ENCODE peak calls at places on chromosomes 1 and 21, in seven cellular contexts. B is heart right ventricle; X is MM.1S; G is CD8-positive, alpha-beta T cell; C is GM13977; W is heart left ventricle; F is cardiac fibroblast. N is an unnamed sample.

GRCh38 chr1:31101147-31101502 is 35.6 kb upstream of the PUM1 start:
- DNase-seq in B (peak), X (no peak), G (no peak), C (no peak), W (no peak), F (peak), N (peak)

GRCh38 chr1:228316589-228317387 is 89.8 kb downstream of the TRIM11 start:
- DNase-seq in B (no peak), X (no peak), G (no peak), C (no peak), W (peak), F (no peak), N (peak)

GRCh38 chr1:16208270-16208987 is 4.0 kb downstream of the ARHGEF19 start:
- DNase-seq in B (no peak), X (no peak), G (no peak), C (no peak), W (no peak), F (peak), N (peak)

GRCh38 chr1:205244383-205244782 is 16.6 kb downstream of the TMCC2 start:
- DNase-seq in B (no peak), X (no peak), G (no peak), C (no peak), W (no peak), F (no peak), N (no peak)

GRCh38 chr1:30730351-30731108 is 7.1 kb upstream of the MATN1 start:
- DNase-seq in B (no peak), X (no peak), G (no peak), C (peak), W (no peak), F (no peak), N (no peak)

GRCh38 chr21:45225041-45225740 is 62.5 kb downstream of the POFUT2 start:
- DNase-seq in B (no peak), X (no peak), G (no peak), C (no peak), W (no peak), F (no peak), N (no peak)

GRCh38 chr1:165633624-165634023 is 2.6 kb downstream of the MGST3 start:
- DNase-seq in B (no peak), X (no peak), G (no peak), C (no peak), W (no peak), F (peak), N (no peak)

GRCh38 chr1:33132549-33132948 is 49.3 kb downstream of the TRIM62 start:
- DNase-seq in B (no peak), X (no peak), G (no peak), C (no peak), W (no peak), F (no peak), N (no peak)

GRCh38 chr1:64515427-64515826 is 45.5 kb downstream of the CACHD1 start:
- DNase-seq in B (peak), X (no peak), G (no peak), C (no peak), W (peak), F (peak), N (no peak)

GRCh38 chr1:17587693-17588047 is 48.2 kb downstream of the ARHGEF10L start:
- DNase-seq in B (peak), X (no peak), G (no peak), C (no peak), W (no peak), F (peak), N (no peak)

GRCh38 chr1:153577624-153578051 is 12.0 kb upstream of the S100A2 start:
- DNase-seq in B (no peak), X (no peak), G (no peak), C (no peak), W (no peak), F (no peak), N (no peak)

GRCh38 chr1:190747643-190748186 is 270.1 kb upstream of the BRINP3 start:
- DNase-seq in B (no peak), X (no peak), G (no peak), C (no peak), W (no peak), F (peak), N (no peak)

GRCh38 chr1:236744533-236744932 is 50.6 kb upstream of the MTR start:
- DNase-seq in B (no peak), X (no peak), G (no peak), C (no peak), W (no peak), F (no peak), N (no peak)

GRCh38 chr1:83857705-83858104 is 141.2 kb downstream of the TTLL7 start:
- DNase-seq in B (no peak), X (no peak), G (no peak), C (no peak), W (no peak), F (no peak), N (no peak)

GRCh38 chr1:26739251-26739914 is 43.6 kb downstream of the ARID1A start:
- DNase-seq in B (no peak), X (peak), G (no peak), C (no peak), W (no peak), F (no peak), N (no peak)

DNA sequence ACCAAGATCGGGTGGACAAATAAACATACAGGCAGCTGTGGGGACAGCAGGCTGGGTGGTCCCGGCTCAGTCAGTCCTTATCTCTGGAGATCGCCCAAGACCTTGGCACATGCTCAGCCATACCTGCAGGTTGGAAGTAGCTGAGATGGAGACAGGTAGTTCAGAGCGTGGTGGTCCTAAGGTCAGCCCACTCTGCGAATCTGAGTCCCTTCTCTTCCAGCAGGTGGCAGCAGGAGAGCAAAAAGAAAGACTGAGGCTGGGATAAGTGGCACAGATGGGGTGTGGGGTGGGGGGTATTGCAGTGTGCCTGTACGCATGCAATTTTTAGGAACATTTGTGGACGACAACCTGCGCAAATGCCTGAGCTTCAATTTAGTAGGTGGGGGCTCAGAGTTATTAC is 104.9 kb downstream of the TENT5C start:
- DNase-seq in B (no peak), X (no peak), G (no peak), C (no peak), W (no peak), F (no peak), N (peak)
- TF ChIP-seq CTCF in B (no peak), X (peak), G (no peak), C (peak), W (no peak), F (peak), N (peak)

GRCh38 chr1:68758666-68759209 is 261.9 kb upstream of the DEPDC1 start:
- DNase-seq in B (no peak), X (no peak), G (no peak), C (no peak), W (no peak), F (no peak), N (no peak)
- TF ChIP-seq CTCF in B (no peak), X (no peak), G (no peak), C (no peak), W (no peak), F (no peak), N (no peak)

GRCh38 chr1:119822406-119822805 is 11.1 kb upstream of the REG4 start:
- DNase-seq in B (no peak), X (no peak), G (no peak), C (no peak), W (no peak), F (no peak), N (no peak)

GRCh38 chr1:119828266-119828665 is 17.0 kb upstream of the REG4 start:
- DNase-seq in B (no peak), X (no peak), G (no peak), C (no peak), W (no peak), F (no peak), N (no peak)

GRCh38 chr1:119829636-119830035 is 18.4 kb upstream of the REG4 start:
- DNase-seq in B (no peak), X (no peak), G (no peak), C (no peak), W (no peak), F (no peak), N (no peak)

GRCh38 chr1:119831027-119831426 is 19.8 kb upstream of the REG4 start:
- DNase-seq in B (no peak), X (no peak), G (no peak), C (no peak), W (no peak), F (no peak), N (no peak)

DNA sequence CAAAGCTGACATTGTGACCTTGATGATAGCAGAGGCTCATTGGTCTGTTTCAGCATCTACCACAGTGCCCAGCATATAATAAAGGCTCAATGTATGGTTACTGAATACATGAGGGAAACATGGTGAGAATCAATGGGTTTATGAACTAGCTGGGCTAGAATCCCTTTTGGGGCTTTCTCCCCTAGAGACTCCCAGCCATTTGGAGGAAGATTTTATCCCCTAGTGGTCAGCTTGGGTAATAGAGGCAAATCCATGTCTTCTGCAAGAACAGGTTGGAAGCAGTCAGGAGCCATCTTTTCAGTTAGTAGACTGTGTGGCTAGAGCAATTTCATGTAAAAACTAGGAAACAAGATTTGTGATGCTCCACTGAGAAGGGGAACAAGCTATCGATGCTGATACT is 15.8 kb upstream of the REG4 start:
- DNase-seq in B (no peak), X (no peak), G (no peak), C (no peak), W (no peak), F (no peak), N (peak)
- TF ChIP-seq CTCF in B (no peak), X (peak), G (no peak), C (peak), W (no peak), F (peak), N (peak)

GRCh38 chr1:216032284-216032683 is 391.0 kb downstream of the USH2A start:
- DNase-seq in B (no peak), X (no peak), G (no peak), C (no peak), W (no peak), F (no peak), N (no peak)

GRCh38 chr1:216028630-216029029 is 394.6 kb downstream of the USH2A start:
- DNase-seq in B (no peak), X (no peak), G (no peak), C (no peak), W (no peak), F (no peak), N (no peak)

GRCh38 chr1:216032977-216033376 is 390.3 kb downstream of the USH2A start:
- DNase-seq in B (no peak), X (no peak), G (no peak), C (no peak), W (no peak), F (no peak), N (no peak)

GRCh38 chr1:216034506-216034905 is 388.7 kb downstream of the USH2A start:
- DNase-seq in B (no peak), X (no peak), G (no peak), C (no peak), W (no peak), F (no peak), N (no peak)
- TF ChIP-seq CTCF in B (no peak), X (peak), G (no peak), C (no peak), W (no peak), F (no peak), N (no peak)

GRCh38 chr1:59779949-59780348 is 34.8 kb upstream of the HOOK1 start:
- DNase-seq in B (no peak), X (no peak), G (no peak), C (no peak), W (no peak), F (no peak), N (no peak)
- TF ChIP-seq CTCF in B (no peak), X (peak), G (no peak), C (no peak), W (no peak), F (no peak), N (peak)

N was measured in K562.